ENCODE peak calls at places on chromosomes 13 and 19, in six cellular contexts. D, O, U, Q, E and T are unnamed samples.

GRCh38 chr13:41596190-41596589 is 138.8 kb downstream of the RGCC start:
- DNase-seq in O (no peak), D (no peak), Q (no peak), E (no peak), U (no peak), T (no peak)

GRCh38 chr13:59409211-59409610 is 754.5 kb downstream of the DIAPH3 start:
- DNase-seq in Q (peak; percentile 36), O (no peak), E (no peak), D (no peak), U (peak; percentile 91), T (no peak)

GRCh38 chr13:22773475-22773874 is 407.3 kb upstream of the SGCG start:
- DNase-seq in U (no peak), D (no peak), Q (no peak), O (no peak), E (no peak), T (no peak)

GRCh38 chr13:59279024-59279423 is 884.7 kb downstream of the DIAPH3 start:
- DNase-seq in D (no peak), Q (no peak), U (no peak), E (peak; percentile 29), O (no peak), T (no peak)

GRCh38 chr13:27962128-27962841 is 6.8 kb downstream of the CDX2 start:
- DNase-seq in U (no peak), D (no peak), Q (no peak), E (peak; percentile 15), O (no peak), T (no peak)

GRCh38 chr19:7597689-7598088 is 2.0 kb downstream of the CAMSAP3 start:
- DNase-seq in D (no peak), E (no peak), O (no peak), U (no peak), Q (no peak), T (no peak)

GRCh38 chr13:23610966-23611486 is 40.8 kb downstream of the TNFRSF19 start:
- DNase-seq in O (no peak), Q (no peak), U (no peak), E (no peak), D (no peak), T (no peak)

GRCh38 chr19:8305798-8306197 is 2.4 kb downstream of the CD320 start:
- DNase-seq in U (no peak), O (peak; percentile 18), E (no peak), D (no peak), Q (peak; percentile 13), T (no peak)

GRCh38 chr13:27338816-27339215 is 68.2 kb downstream of the RASL11A start:
- DNase-seq in Q (no peak), U (no peak), O (peak; percentile 45), D (no peak), E (peak; percentile 45), T (peak; percentile 60)

GRCh38 chr13:47672245-47672975 is 328.7 kb downstream of the SUCLA2 start:
- DNase-seq in E (peak; percentile 39), D (no peak), U (no peak), O (no peak), Q (no peak), T (no peak)

DNA sequence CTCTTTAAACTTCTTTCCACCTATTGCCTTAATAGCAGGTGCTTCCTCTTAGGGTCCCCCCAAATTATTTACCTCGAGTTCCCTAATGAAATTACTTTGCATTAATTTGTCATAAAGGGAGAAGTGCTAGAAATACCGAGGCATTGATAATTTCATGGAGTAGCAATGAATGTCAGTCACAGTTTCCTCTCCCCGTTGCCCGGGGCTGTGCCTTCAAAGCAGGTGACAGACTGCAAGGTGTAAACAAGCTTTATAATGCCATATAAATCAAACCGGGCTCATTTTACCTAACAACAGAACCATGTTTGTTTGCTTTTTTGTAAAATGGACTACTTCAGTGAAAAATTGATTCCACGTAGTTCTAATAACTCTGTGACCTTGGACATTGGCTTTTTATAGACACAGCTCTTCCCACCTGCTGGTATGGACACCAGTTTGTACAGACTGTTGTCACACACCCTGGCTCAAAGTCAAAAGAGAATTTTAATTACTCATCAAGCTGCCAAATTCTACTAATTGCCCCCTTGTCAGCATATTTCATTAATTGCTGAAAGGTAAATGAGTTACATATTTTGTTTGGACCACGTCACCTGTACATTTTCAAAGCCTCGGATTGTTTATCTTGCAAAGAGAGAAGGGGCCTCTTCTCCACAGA is 171.1 kb downstream of the STK24 start:
- DNase-seq in E (no peak), D (no peak), Q (no peak), U (no peak), O (no peak), T (no peak)
- TF ChIP-seq CTCF in E (no peak), D (no peak), Q (no peak), U (no peak), O (no peak), T (no peak)

GRCh38 chr19:4368128-4368820 is 24.9 kb downstream of the MPND start:
- DNase-seq in Q (peak; percentile 74), O (no peak), U (peak; percentile 38), D (no peak), E (no peak), T (peak; percentile 67)

GRCh38 chr19:4370418-4371041 is 27.2 kb downstream of the MPND start:
- DNase-seq in E (no peak), Q (no peak), D (no peak), O (no peak), U (no peak), T (no peak)

GRCh38 chr19:4369109-4369887 is 25.9 kb downstream of the MPND start:
- DNase-seq in U (peak; percentile 57), O (no peak), D (peak; percentile 90), Q (no peak), E (no peak), T (peak; percentile 94)

GRCh38 chr19:4371209-4371897 is 28.0 kb downstream of the MPND start:
- DNase-seq in U (peak; percentile 59), D (no peak), E (no peak), O (no peak), Q (no peak), T (no peak)

DNA sequence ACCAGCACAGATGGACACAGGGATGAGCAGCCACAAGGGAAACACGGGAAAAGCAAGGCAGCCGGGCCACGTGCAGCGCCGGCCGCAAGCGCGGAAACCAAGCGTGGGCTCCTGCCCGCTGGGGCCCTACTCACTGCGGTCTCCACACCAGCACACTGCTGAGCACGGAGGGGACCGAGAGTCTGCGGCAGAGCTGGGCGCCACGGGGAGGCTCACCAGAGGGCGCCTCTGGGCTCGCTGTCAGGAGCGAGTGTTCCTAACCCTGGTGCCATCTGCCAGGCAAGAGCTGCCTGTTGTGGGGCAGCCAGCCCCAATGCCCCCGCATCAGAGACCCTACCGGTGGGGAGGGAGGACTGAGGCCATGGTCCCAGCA is 26.5 kb downstream of the MPND start:
- DNase-seq in U (no peak), D (no peak), Q (no peak), E (no peak), O (no peak), T (peak; percentile 89)
- H3K4me3 ChIP-seq in U (peak overlapping the region; percentile 28), D (peak overlapping the region; percentile 71), Q (no peak overlapping the region), E (no peak overlapping the region), O (no peak overlapping the region), T (peak overlapping the region; percentile 43)

GRCh38 chr13:98352226-98352625 is 175.2 kb upstream of the RNF113B start:
- DNase-seq in D (no peak), Q (no peak), E (no peak), U (no peak), O (no peak), T (no peak)

GRCh38 chr13:98350746-98351330 is 173.8 kb upstream of the RNF113B start:
- DNase-seq in U (no peak), E (no peak), D (no peak), Q (no peak), O (no peak), T (no peak)

GRCh38 chr13:98348476-98348875 is 171.4 kb upstream of the RNF113B start:
- DNase-seq in Q (no peak), U (no peak), O (no peak), E (no peak), D (no peak), T (no peak)

GRCh38 chr13:98351636-98352035 is 174.6 kb upstream of the RNF113B start:
- DNase-seq in U (no peak), E (no peak), D (no peak), O (no peak), Q (no peak), T (no peak)

DNA sequence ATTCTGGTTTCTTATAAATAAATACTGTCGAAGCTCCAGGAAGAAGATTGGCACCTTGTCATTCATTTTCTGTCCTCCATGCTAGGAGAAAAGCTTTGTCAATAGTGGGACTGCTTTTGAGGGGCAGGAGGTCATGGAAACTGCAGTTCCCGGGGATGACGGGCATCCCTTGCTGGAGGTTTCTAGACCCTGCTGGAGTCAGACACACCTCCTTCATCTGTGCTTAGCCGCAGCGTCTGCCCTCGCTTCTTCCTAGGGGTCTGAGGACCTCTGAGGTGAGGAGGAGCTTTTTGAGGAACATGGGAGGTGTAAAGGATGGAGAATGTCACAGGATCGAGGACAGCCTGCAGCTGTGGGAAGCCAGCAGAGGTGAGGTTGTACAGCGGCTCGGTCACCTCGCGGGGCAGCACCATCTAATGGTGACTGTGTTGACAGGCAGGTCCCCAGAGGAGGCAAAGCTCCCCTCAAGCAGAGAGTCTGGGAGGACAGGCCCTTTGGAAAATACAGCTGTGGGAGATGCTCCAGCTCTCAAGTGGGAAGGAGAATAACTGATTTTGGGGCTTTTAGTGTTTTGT is 172.7 kb upstream of the RNF113B start:
- DNase-seq in D (no peak), O (peak; percentile 22), U (no peak), Q (no peak), E (peak; percentile 24), T (no peak)
- TF ChIP-seq CTCF in D (peak; percentile 33), O (no peak), U (no peak), Q (no peak), E (no peak), T (no peak)

GRCh38 chr19:2043864-2044708 is 7.0 kb downstream of the MKNK2 start:
- DNase-seq in O (no peak), Q (peak; percentile 55), U (peak; percentile 70), D (no peak), E (no peak), T (peak; percentile 24)
- H3K4me3 ChIP-seq in O (no peak overlapping the region), Q (no peak overlapping the region), U (no peak overlapping the region), D (no peak overlapping the region), E (no peak overlapping the region), T (peak overlapping the region; percentile 16)

GRCh38 chr19:11346104-11346940 is at the start of the genes CCDC159 and TMEM205:
- DNase-seq in Q (peak; percentile 99), O (peak; percentile 98), E (peak; percentile 95), D (peak; percentile 97), U (peak; percentile 99), T (peak; percentile 99)
- TF ChIP-seq CTCF in Q (no peak), O (no peak), E (peak; percentile 28), D (peak; percentile 21), U (no peak), T (peak; percentile 13)

DNA sequence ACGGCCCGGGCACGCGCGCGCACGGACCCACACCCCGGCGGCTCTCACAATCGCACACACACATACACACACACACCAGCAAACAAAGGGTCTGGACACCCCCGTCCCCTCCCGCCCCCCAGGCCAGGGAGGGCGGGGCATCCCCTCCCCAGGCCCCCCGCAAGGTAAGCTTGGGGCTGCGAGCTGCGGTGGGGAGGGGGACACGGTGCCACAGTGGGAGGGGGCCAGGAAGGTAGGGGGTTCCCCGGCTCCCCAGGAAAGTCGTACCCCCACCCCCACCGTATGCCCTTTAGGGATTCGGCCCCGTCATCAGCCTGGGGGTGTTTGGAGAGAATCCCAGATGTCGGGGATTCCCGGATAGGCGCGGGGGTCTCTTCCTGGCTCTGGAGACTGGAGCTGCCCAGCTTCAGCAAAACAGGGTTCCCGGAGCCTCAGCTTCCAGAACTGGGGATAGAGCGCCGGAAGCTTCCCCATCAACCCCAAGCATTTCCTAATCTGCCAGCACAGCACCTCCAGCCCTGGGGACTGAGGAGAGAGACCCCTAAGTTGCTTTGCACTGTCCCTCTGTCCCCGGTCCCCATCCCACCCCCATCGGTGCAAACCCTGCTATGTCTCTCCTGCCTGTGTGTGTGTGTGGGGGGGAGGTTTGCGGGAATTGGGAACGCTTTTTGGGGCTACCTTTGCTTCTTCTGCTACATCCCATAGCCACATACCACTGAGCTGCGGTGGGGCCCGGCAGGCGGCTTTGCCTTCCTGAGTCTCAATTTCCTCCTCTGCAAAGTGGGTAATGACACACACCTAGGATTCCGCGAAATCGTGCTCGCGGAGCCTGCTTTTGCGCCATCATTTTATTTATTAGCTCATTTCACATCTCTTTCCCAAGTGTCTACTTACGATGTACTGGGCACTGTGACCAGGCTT is 1.8 kb upstream of the CDC37 start:
- DNase-seq in D (no peak), Q (no peak), E (peak; percentile 42), O (no peak), U (no peak), T (no peak)
- H3K4me3 ChIP-seq in D (peak overlapping the region; percentile 95), Q (peak overlapping the region; percentile 86), E (peak overlapping the region; percentile 98), O (no peak overlapping the region), U (peak overlapping the region; percentile 91), T (peak overlapping the region; percentile 96)